ENCODE peak calls at places on chromosomes 5 and 9, in seven cellular contexts. One of them, this sample, is unnamed.
A peak's percentile ranks its signal among the peaks of the same experiment; 100 is the strongest.

GRCh38 chr5:52709171-52709925 is 78.4 kb upstream of the ITGA1 start:
- DNase-seq in GM04504: no peak
- DNase-seq in stimulated activated CD8-positive, alpha-beta memory T cell treated with anti-CD3 and anti-CD28 coated beads, Interleukin-4, amount 100 ng/mL, for 24 hours: no peak
- DNase-seq in stimulated activated CD4-positive, alpha-beta T cell treated with anti-CD3 and anti-CD28 coated beads, Interleukin-2, amount 100 ng/mL, for 48 hours: no peak
- DNase-seq in ovary: no peak
- DNase-seq in Panc1: no peak
- DNase-seq in RWPE2: no peak
- DNase-seq in this sample: no peak

GRCh38 chr5:122195784-122196394 is 66.5 kb downstream of the ZNF474 start:
- DNase-seq in GM04504: no peak
- DNase-seq in stimulated activated CD8-positive, alpha-beta memory T cell treated with anti-CD3 and anti-CD28 coated beads, Interleukin-4, amount 100 ng/mL, for 24 hours: no peak
- DNase-seq in stimulated activated CD4-positive, alpha-beta T cell treated with anti-CD3 and anti-CD28 coated beads, Interleukin-2, amount 100 ng/mL, for 48 hours: no peak
- DNase-seq in ovary: no peak
- DNase-seq in Panc1: peak; percentile 43
- DNase-seq in RWPE2: no peak
- DNase-seq in this sample: peak; percentile 29

GRCh38 chr5:153831976-153832375 is 206.7 kb downstream of the FAM114A2 start:
- DNase-seq in GM04504: no peak
- DNase-seq in stimulated activated CD8-positive, alpha-beta memory T cell treated with anti-CD3 and anti-CD28 coated beads, Interleukin-4, amount 100 ng/mL, for 24 hours: no peak
- DNase-seq in stimulated activated CD4-positive, alpha-beta T cell treated with anti-CD3 and anti-CD28 coated beads, Interleukin-2, amount 100 ng/mL, for 48 hours: no peak
- DNase-seq in ovary: no peak
- DNase-seq in Panc1: no peak
- DNase-seq in RWPE2: no peak
- DNase-seq in this sample: no peak

GRCh38 chr5:151691706-151692105 is 5.0 kb upstream of the SPARC start:
- DNase-seq in GM04504: no peak
- DNase-seq in stimulated activated CD8-positive, alpha-beta memory T cell treated with anti-CD3 and anti-CD28 coated beads, Interleukin-4, amount 100 ng/mL, for 24 hours: no peak
- DNase-seq in stimulated activated CD4-positive, alpha-beta T cell treated with anti-CD3 and anti-CD28 coated beads, Interleukin-2, amount 100 ng/mL, for 48 hours: no peak
- DNase-seq in ovary: no peak
- DNase-seq in Panc1: no peak
- DNase-seq in RWPE2: no peak
- DNase-seq in this sample: no peak

GRCh38 chr5:148830220-148830619 is 3.8 kb downstream of the ADRB2 start:
- DNase-seq in GM04504: no peak
- DNase-seq in stimulated activated CD8-positive, alpha-beta memory T cell treated with anti-CD3 and anti-CD28 coated beads, Interleukin-4, amount 100 ng/mL, for 24 hours: no peak
- DNase-seq in stimulated activated CD4-positive, alpha-beta T cell treated with anti-CD3 and anti-CD28 coated beads, Interleukin-2, amount 100 ng/mL, for 48 hours: no peak
- DNase-seq in ovary: no peak
- DNase-seq in Panc1: no peak
- DNase-seq in RWPE2: no peak
- DNase-seq in this sample: no peak

GRCh38 chr9:99560561-99560960 is 261.1 kb upstream of the NR4A3 start:
- DNase-seq in GM04504: no peak
- DNase-seq in stimulated activated CD8-positive, alpha-beta memory T cell treated with anti-CD3 and anti-CD28 coated beads, Interleukin-4, amount 100 ng/mL, for 24 hours: no peak
- DNase-seq in stimulated activated CD4-positive, alpha-beta T cell treated with anti-CD3 and anti-CD28 coated beads, Interleukin-2, amount 100 ng/mL, for 48 hours: no peak
- DNase-seq in ovary: no peak
- DNase-seq in Panc1: no peak
- DNase-seq in RWPE2: no peak
- DNase-seq in this sample: no peak

GRCh38 chr5:44332360-44332971 is 56.8 kb downstream of the FGF10 start:
- DNase-seq in GM04504: peak; percentile 10
- DNase-seq in stimulated activated CD8-positive, alpha-beta memory T cell treated with anti-CD3 and anti-CD28 coated beads, Interleukin-4, amount 100 ng/mL, for 24 hours: no peak
- DNase-seq in stimulated activated CD4-positive, alpha-beta T cell treated with anti-CD3 and anti-CD28 coated beads, Interleukin-2, amount 100 ng/mL, for 48 hours: no peak
- DNase-seq in ovary: no peak
- DNase-seq in Panc1: peak; percentile 25
- DNase-seq in RWPE2: no peak
- DNase-seq in this sample: peak; percentile 3

GRCh38 chr5:145396888-145397287 is 438.3 kb downstream of the PRELID2 start:
- DNase-seq in GM04504: no peak
- DNase-seq in stimulated activated CD8-positive, alpha-beta memory T cell treated with anti-CD3 and anti-CD28 coated beads, Interleukin-4, amount 100 ng/mL, for 24 hours: no peak
- DNase-seq in stimulated activated CD4-positive, alpha-beta T cell treated with anti-CD3 and anti-CD28 coated beads, Interleukin-2, amount 100 ng/mL, for 48 hours: no peak
- DNase-seq in ovary: no peak
- DNase-seq in Panc1: no peak
- DNase-seq in RWPE2: no peak
- DNase-seq in this sample: no peak

GRCh38 chr5:10307206-10308148 is at the start of gene CMBL:
- DNase-seq in GM04504: no peak
- DNase-seq in stimulated activated CD8-positive, alpha-beta memory T cell treated with anti-CD3 and anti-CD28 coated beads, Interleukin-4, amount 100 ng/mL, for 24 hours: no peak
- DNase-seq in stimulated activated CD4-positive, alpha-beta T cell treated with anti-CD3 and anti-CD28 coated beads, Interleukin-2, amount 100 ng/mL, for 48 hours: peak; percentile 23
- DNase-seq in ovary: peak; percentile 67
- DNase-seq in Panc1: no peak
- DNase-seq in RWPE2: peak; percentile 86
- DNase-seq in this sample: peak; percentile 67

GRCh38 chr9:17721954-17722353 is 143.1 kb downstream of the SH3GL2 start:
- DNase-seq in GM04504: no peak
- DNase-seq in stimulated activated CD8-positive, alpha-beta memory T cell treated with anti-CD3 and anti-CD28 coated beads, Interleukin-4, amount 100 ng/mL, for 24 hours: no peak
- DNase-seq in stimulated activated CD4-positive, alpha-beta T cell treated with anti-CD3 and anti-CD28 coated beads, Interleukin-2, amount 100 ng/mL, for 48 hours: no peak
- DNase-seq in ovary: no peak
- DNase-seq in Panc1: no peak
- DNase-seq in RWPE2: no peak
- DNase-seq in this sample: no peak